ENCODE peak calls at places on chromosomes 12 and 14, in nine cellular contexts. D is NCI-H2029 treated with DMSO at 0.1 percent for 48 hours, U is HS-5, R is left lung, J is GM13977, T is fibroblast of lung, X is IMR-90, A is sciatic nerve, E is OCI-M1. H is an unnamed sample.
A peak's percentile ranks its signal among the peaks of the same experiment; 100 is the strongest.

GRCh38 chr12:112381898-112382796 is at the start of gene HECTD4:
- DNase-seq in D (peak; percentile 57), U (peak; percentile 37), R (peak; percentile 96), J (peak; percentile 98), T (peak; percentile 74), X (peak; percentile 75), A (peak; percentile 99), E (peak; percentile 96), H (peak; percentile 75)

GRCh38 chr12:59040651-59041050 is 120.3 kb upstream of the LRIG3 start:
- DNase-seq in D (no peak), U (peak; percentile 49), R (no peak), J (no peak), T (peak; percentile 98), X (peak; percentile 94), A (no peak), E (no peak), H (peak; percentile 10)

GRCh38 chr12:51482808-51483532 is 58.3 kb downstream of the SLC4A8 start:
- DNase-seq in D (no peak), U (no peak), R (no peak), J (no peak), T (peak; percentile 4), X (no peak), A (no peak), E (peak; percentile 21), H (no peak)

GRCh38 chr14:95679995-95680735 is 6.1 kb upstream of the TCL1B start:
- DNase-seq in D (no peak), U (no peak), R (no peak), J (peak; percentile 45), T (no peak), X (no peak), A (no peak), E (no peak), H (no peak)

GRCh38 chr12:11705010-11705409 is 55.5 kb downstream of the ETV6 start:
- DNase-seq in D (no peak), U (peak; percentile 56), R (no peak), J (no peak), T (peak; percentile 95), X (peak; percentile 97), A (no peak), E (no peak), H (peak; percentile 6)

GRCh38 chr12:3898751-3899150 is 25.6 kb upstream of the PARP11 start:
- DNase-seq in D (no peak), U (no peak), R (no peak), J (no peak), T (no peak), X (no peak), A (no peak), E (peak; percentile 13), H (no peak)

GRCh38 chr12:52327086-52327829 is 6.1 kb upstream of the KRT83 start:
- DNase-seq in D (peak; percentile 92), U (peak; percentile 88), R (peak; percentile 81), J (peak; percentile 85), T (peak; percentile 89), X (peak; percentile 91), A (peak; percentile 74), E (peak; percentile 85), H (peak; percentile 86)

GRCh38 chr14:32400480-32400879 is 71.4 kb downstream of the AKAP6 start:
- DNase-seq in D (no peak), U (no peak), R (no peak), J (no peak), T (peak; percentile 85), X (peak; percentile 30), A (no peak), E (no peak), H (no peak)

GRCh38 chr12:108532061-108532848 is 17.2 kb downstream of the FICD start:
- DNase-seq in D (no peak), U (no peak), R (no peak), J (no peak), T (no peak), X (no peak), A (no peak), E (no peak), H (no peak)